ENCODE peak calls at places on chromosomes 4 and X, in seven cellular contexts. H, D, A, C, O, R and Q are unnamed samples.

GRCh38 chr4:147760176-147760575 is 28.3 kb downstream of the ARHGAP10 start:
- DNase-seq in H (no peak), D (no peak), A (no peak), C (no peak), O (no peak), R (no peak), Q (no peak)

GRCh38 chr4:80305466-80305865 is 30.1 kb upstream of the CFAP299 start:
- DNase-seq in H (no peak), D (no peak), A (no peak), C (no peak), O (peak), R (no peak), Q (no peak)

GRCh38 chrX:123720486-123720885 is 12.4 kb downstream of the THOC2 start:
- DNase-seq in H (no peak), D (no peak), A (no peak), C (no peak), O (no peak), R (no peak), Q (no peak)

GRCh38 chrX:7372843-7373525 is 225.0 kb upstream of the PUDP start:
- DNase-seq in H (no peak), D (no peak), A (peak), C (no peak), O (peak), R (no peak), Q (peak)

GRCh38 chr4:185587444-185588161 is 52.3 kb upstream of the PDLIM3 start:
- DNase-seq in H (no peak), D (peak), A (no peak), C (no peak), O (peak), R (peak), Q (no peak)

GRCh38 chr4:63049726-63050125 is 1359.5 kb downstream of the TECRL start:
- DNase-seq in H (no peak), D (no peak), A (no peak), C (no peak), O (no peak), R (no peak), Q (no peak)

GRCh38 chrX:26845051-26845450 is 618.1 kb downstream of the PPP4R3C start:
- DNase-seq in H (no peak), D (no peak), A (peak), C (no peak), O (no peak), R (no peak), Q (no peak)

GRCh38 chr4:113534698-113535097 is 226.8 kb downstream of the CAMK2D start:
- DNase-seq in H (no peak), D (no peak), A (no peak), C (no peak), O (no peak), R (no peak), Q (peak)

GRCh38 chrX:133120406-133120805 is 23.5 kb upstream of the USP26 start:
- DNase-seq in H (no peak), D (no peak), A (no peak), C (no peak), O (no peak), R (no peak), Q (no peak)

GRCh38 chr4:112379306-112379705 is 82.1 kb downstream of the ALPK1 start:
- DNase-seq in H (peak), D (no peak), A (no peak), C (no peak), O (no peak), R (no peak), Q (no peak)

GRCh38 chr4:71540749-71541269 is 202.0 kb downstream of the SLC4A4 start:
- DNase-seq in H (no peak), D (no peak), A (no peak), C (no peak), O (no peak), R (no peak), Q (no peak)

GRCh38 chr4:4274226-4274625 is 15.7 kb downstream of the LYAR start:
- DNase-seq in H (no peak), D (no peak), A (no peak), C (no peak), O (no peak), R (no peak), Q (no peak)

GRCh38 chrX:52346462-52347165 is 22.2 kb upstream of the XAGE2 start:
- DNase-seq in H (no peak), D (no peak), A (no peak), C (no peak), O (no peak), R (no peak), Q (no peak)

GRCh38 chr4:1504786-1505500 is 98.7 kb upstream of the NKX1-1 start:
- DNase-seq in H (peak), D (no peak), A (no peak), C (no peak), O (no peak), R (no peak), Q (no peak)

GRCh38 chr4:186557486-186557885 is 2.1 kb upstream of the MTNR1A start:
- DNase-seq in H (peak), D (no peak), A (peak), C (no peak), O (no peak), R (no peak), Q (no peak)